ENCODE peak calls at places on chromosome 1, in nine cellular contexts. W, A, U, Z, N, H, D, X and L are unnamed samples.

GRCh38 chr1:59978026-59978425 is 51.5 kb upstream of the CYP2J2 start:
- DNase-seq in A (peak; percentile 51), X (no peak), N (no peak), D (no peak), U (no peak), W (no peak), Z (no peak), H (peak; percentile 20), L (no peak)

GRCh38 chr1:241839369-241839990 is 8.5 kb upstream of the EXO1 start:
- DNase-seq in U (no peak), X (no peak), Z (no peak), H (no peak), N (no peak), D (no peak), A (no peak), W (no peak), L (no peak)

GRCh38 chr1:24266398-24266941 is 52.7 kb upstream of the GRHL3 start:
- DNase-seq in D (peak; percentile 94), X (peak; percentile 73), H (peak; percentile 82), W (no peak), Z (no peak), N (no peak), A (peak; percentile 54), U (no peak), L (peak; percentile 99)

GRCh38 chr1:204196068-204196795 is at the start of gene KISS1:
- DNase-seq in H (no peak), X (peak; percentile 16), N (no peak), Z (no peak), D (peak; percentile 44), A (no peak), W (no peak), U (no peak), L (peak; percentile 40)

GRCh38 chr1:230977781-230978490 is 725 bp downstream of the TTC13 start:
- DNase-seq in X (peak; percentile 11), H (peak; percentile 18), Z (peak; percentile 29), D (peak; percentile 38), A (no peak), U (peak; percentile 61), W (no peak), N (peak; percentile 67), L (peak; percentile 57)

GRCh38 chr1:187844313-187844712 is 1015.6 kb downstream of the PLA2G4A start:
- DNase-seq in Z (no peak), H (no peak), D (no peak), A (no peak), X (peak; percentile 44), U (no peak), W (no peak), N (no peak), L (peak; percentile 58)

GRCh38 chr1:42815938-42816599 is 853 bp upstream of the ERMAP start:
- DNase-seq in D (peak; percentile 70), Z (peak; percentile 28), X (peak; percentile 6), W (no peak), H (peak; percentile 11), A (no peak), N (no peak), U (no peak), L (peak; percentile 14)

GRCh38 chr1:36223373-36223995 is 759 bp upstream of the THRAP3 start:
- DNase-seq in X (peak; percentile 73), H (peak; percentile 77), Z (peak; percentile 73), D (peak; percentile 54), U (no peak), W (no peak), A (peak; percentile 54), N (no peak), L (peak; percentile 27)

GRCh38 chr1:44019398-44020044 is 11.7 kb downstream of the SLC6A9 start:
- DNase-seq in A (no peak), N (no peak), U (no peak), H (no peak), Z (no peak), D (no peak), W (no peak), X (no peak), L (no peak)

GRCh38 chr1:145961425-145962156 is 2.8 kb downstream of the ANKRD34A start:
- DNase-seq in X (no peak), H (no peak), W (no peak), U (peak; percentile 47), A (peak; percentile 48), D (peak; percentile 44), Z (peak; percentile 48), N (peak; percentile 81), L (peak; percentile 40)

GRCh38 chr1:40530735-40531380 is 579 bp upstream of the ZNF684 start:
- DNase-seq in N (no peak), H (no peak), D (no peak), X (peak; percentile 23), U (no peak), Z (no peak), W (no peak), A (no peak), L (no peak)

GRCh38 chr1:2593251-2593878 is 6.8 kb downstream of the PRXL2B start:
- DNase-seq in A (no peak), N (peak; percentile 47), U (no peak), H (no peak), Z (no peak), W (no peak), X (no peak), D (no peak), L (no peak)

GRCh38 chr1:148353461-148354283 is 129.4 kb downstream of the PPIAL4G start:
- DNase-seq in U (no peak), W (no peak), A (peak; percentile 47), H (peak; percentile 72), Z (no peak), D (peak; percentile 93), X (peak; percentile 60), N (no peak), L (peak; percentile 46)
- H3K4me3 ChIP-seq in U (no peak overlapping the region), W (no peak overlapping the region), A (no peak overlapping the region), H (no peak overlapping the region), Z (no peak overlapping the region), D (peak overlapping the region; percentile 10), X (no peak overlapping the region), N (no peak overlapping the region), L (no peak overlapping the region)

DNA sequence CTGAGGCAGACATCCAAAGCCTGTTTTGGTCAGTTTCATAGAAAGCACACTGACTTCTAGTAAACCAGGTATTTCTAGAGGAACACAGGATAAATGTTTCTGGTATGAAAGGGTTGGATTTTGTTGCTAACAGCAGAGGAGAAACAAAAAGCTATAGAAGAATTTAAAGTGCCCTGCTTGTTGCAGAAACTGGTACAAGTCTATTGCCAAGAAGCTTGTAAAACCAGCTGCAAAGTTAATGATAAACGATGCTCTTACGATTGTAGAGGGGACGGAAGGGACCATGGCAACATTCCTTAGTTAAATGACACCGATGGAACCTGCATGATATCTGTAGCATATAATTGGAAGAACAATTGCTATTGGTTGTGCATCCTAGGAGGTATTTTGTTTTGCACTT is 40.1 kb downstream of the SLC35F3 start:
- DNase-seq in U (no peak), D (no peak), X (no peak), H (no peak), Z (no peak), A (no peak), W (no peak), N (no peak), L (no peak)
- H3K4me3 ChIP-seq in U (no peak overlapping the region), D (no peak overlapping the region), X (no peak overlapping the region), H (no peak overlapping the region), Z (no peak overlapping the region), A (no peak overlapping the region), W (no peak overlapping the region), N (no peak overlapping the region), L (no peak overlapping the region)

GRCh38 chr1:154870734-154871133 is 653 bp upstream of the KCNN3 start:
- DNase-seq in W (no peak), U (no peak), D (no peak), Z (no peak), N (no peak), X (no peak), A (no peak), H (no peak), L (no peak)
- H3K4me3 ChIP-seq in W (peak overlapping the region; percentile 35), U (no peak overlapping the region), D (no peak overlapping the region), Z (no peak overlapping the region), N (no peak overlapping the region), X (no peak overlapping the region), A (no peak overlapping the region), H (no peak overlapping the region), L (no peak overlapping the region)

GRCh38 chr1:7705048-7705907 is 65.8 kb upstream of the VAMP3 start:
- DNase-seq in X (no peak), N (no peak), Z (peak; percentile 18), W (no peak), A (no peak), D (peak; percentile 19), H (no peak), U (no peak), L (no peak)
- H3K4me3 ChIP-seq in X (peak overlapping the region; percentile 11), N (peak overlapping the region; percentile 60), Z (peak overlapping the region; percentile 47), W (peak overlapping the region; percentile 56), A (no peak overlapping the region), D (peak overlapping the region; percentile 34), H (no peak overlapping the region), U (peak overlapping the region; percentile 28), L (peak overlapping the region; percentile 50)

GRCh38 chr1:51344276-51344601 is 13.9 kb upstream of the TTC39A start:
- DNase-seq in W (no peak), D (no peak), N (no peak), Z (no peak), H (no peak), A (no peak), X (no peak), U (no peak), L (no peak)
- H3K4me3 ChIP-seq in W (peak overlapping the region; percentile 50), D (no peak overlapping the region), N (no peak overlapping the region), Z (no peak overlapping the region), H (no peak overlapping the region), A (no peak overlapping the region), X (no peak overlapping the region), U (no peak overlapping the region), L (peak overlapping the region; percentile 65)

DNA sequence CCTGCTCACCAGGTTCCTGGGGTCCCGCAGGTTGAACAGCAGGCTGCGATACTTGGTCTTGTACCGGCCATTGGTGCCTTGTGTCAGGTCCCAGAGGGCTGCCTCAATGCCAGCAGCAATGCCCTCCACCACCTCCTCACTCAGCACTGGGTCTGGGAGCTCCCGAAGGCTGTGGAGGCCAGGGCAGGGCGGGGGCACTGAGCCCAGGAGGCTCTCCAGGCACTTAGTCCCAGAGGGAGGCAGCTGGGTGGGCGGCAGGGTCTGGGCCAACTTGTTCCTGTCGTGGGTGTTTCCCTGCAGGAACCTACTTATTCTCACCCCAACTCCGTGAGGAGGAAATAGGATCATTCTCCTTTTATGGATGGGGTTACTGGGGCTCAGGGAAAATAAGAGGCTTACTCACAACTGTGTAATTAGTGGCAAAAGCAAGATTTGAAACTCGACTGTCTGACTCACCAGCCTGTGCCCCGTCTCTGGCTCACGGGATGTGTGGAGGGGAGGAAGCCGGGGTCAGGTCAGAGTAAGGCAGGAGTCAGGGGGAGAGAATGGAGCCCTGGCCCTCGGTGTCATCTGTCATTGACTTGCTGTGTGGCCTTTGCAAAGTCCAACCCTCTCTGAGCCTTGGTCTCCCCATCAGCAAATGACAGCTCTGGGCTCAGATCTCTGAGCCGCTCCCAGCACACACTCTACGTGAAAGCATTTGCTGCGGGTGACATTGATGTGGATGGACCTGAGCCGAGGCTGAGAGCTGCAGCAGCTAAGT is 17.2 kb downstream of the SPOCD1 start:
- DNase-seq in Z (no peak), H (peak; percentile 97), W (no peak), X (peak; percentile 90), N (peak; percentile 73), A (peak; percentile 94), D (no peak), U (no peak), L (peak; percentile 87)
- H3K4me3 ChIP-seq in Z (no peak overlapping the region), H (peak overlapping the region; percentile 88), W (no peak overlapping the region), X (peak overlapping the region; percentile 58), N (no peak overlapping the region), A (peak overlapping the region; percentile 50), D (no peak overlapping the region), U (no peak overlapping the region), L (peak overlapping the region; percentile 57)

GRCh38 chr1:184037849-184038591 is 492 bp upstream of the COLGALT2 start:
- DNase-seq in D (no peak), H (no peak), N (no peak), A (no peak), X (no peak), U (no peak), W (no peak), Z (no peak), L (no peak)
- H3K4me3 ChIP-seq in D (no peak overlapping the region), H (peak overlapping the region; percentile 46), N (no peak overlapping the region), A (peak overlapping the region; percentile 54), X (peak overlapping the region; percentile 96), U (peak overlapping the region; percentile 60), W (no peak overlapping the region), Z (peak overlapping the region; percentile 43), L (peak overlapping the region; percentile 67)